ENCODE peak calls at places on chromosome 6, in six cellular contexts. O is GM06990, I is bronchial epithelial cell, N is brain microvascular endothelial cell, Q is heart left ventricle, K is fibroblast of lung. D is an unnamed sample. For H3K36me3, the result is how much of the 10 kb centered on the place peaks cover.

GRCh38 chr6:2448826-2449571 is 203.6 kb upstream of the GMDS start:
- DNase-seq in N (peak), I (peak), O (no peak), Q (no peak), K (peak), D (peak)

GRCh38 chr6:87870606-87871005 is 168.6 kb upstream of the AKIRIN2 start:
- DNase-seq in I (no peak), K (peak), N (no peak), O (no peak), Q (no peak), D (peak)

GRCh38 chr6:19465760-19466159 is 371.4 kb upstream of the ID4 start:
- DNase-seq in Q (no peak), N (peak), O (no peak), K (peak), I (peak), D (peak)

GRCh38 chr6:2498224-2498623 is 252.5 kb downstream of the MYLK4 start:
- DNase-seq in O (no peak), I (peak), N (no peak), K (peak), Q (no peak), D (peak)

GRCh38 chr6:143806282-143807102 is 36.6 kb upstream of the LTV1 start:
- DNase-seq in I (peak), N (peak), O (no peak), K (peak), Q (no peak), D (peak)

GRCh38 chr6:119145111-119145510 is 66.6 kb upstream of the FAM184A start:
- DNase-seq in O (no peak), K (no peak), N (no peak), I (no peak), Q (no peak), D (no peak)

GRCh38 chr6:137165375-137166246 is 7.8 kb downstream of the IL22RA2 start:
- DNase-seq in K (no peak), N (no peak), O (peak), Q (no peak), I (peak), D (peak)

GRCh38 chr6:80132942-80133517 is 26.6 kb downstream of the BCKDHB start:
- DNase-seq in O (no peak), I (peak), K (peak), Q (peak), N (peak), D (peak)

GRCh38 chr6:122008105-122009100 is 391.0 kb upstream of the HSF2 start:
- DNase-seq in I (no peak), Q (peak), O (no peak), K (peak), N (peak), D (peak)

GRCh38 chr6:107587402-107587801 is 97.5 kb downstream of the SOBP start:
- DNase-seq in I (no peak), Q (no peak), O (no peak), N (no peak), K (no peak), D (no peak)

GRCh38 chr6:137277971-137278602 is 58.9 kb upstream of the IFNGR1 start:
- DNase-seq in I (peak), Q (no peak), K (peak), O (no peak), N (peak), D (no peak)

GRCh38 chr6:125123468-125124249 is 29.9 kb upstream of the TPD52L1 start:
- DNase-seq in O (no peak), Q (no peak), K (no peak), I (no peak), N (no peak), D (no peak)

GRCh38 chr6:5361371-5361770 is 100.1 kb downstream of the FARS2 start:
- DNase-seq in O (no peak), N (no peak), Q (no peak), K (peak), I (peak), D (peak)

GRCh38 chr6:1625352-1625773 is 15.6 kb downstream of the FOXC1 start:
- DNase-seq in K (no peak), Q (no peak), I (peak), N (no peak), O (no peak), D (no peak)

GRCh38 chr6:55101157-55101556 is 73.2 kb upstream of the HCRTR2 start:
- DNase-seq in Q (no peak), N (no peak), K (no peak), O (no peak), I (no peak), D (no peak)

GRCh38 chr6:129672883-129673631 is 36.9 kb downstream of the ARHGAP18 start:
- DNase-seq in I (peak), Q (no peak), O (peak), K (peak), N (peak), D (no peak)

GRCh38 chr6:18138906-18139305 is 16.0 kb downstream of the TPMT start:
- DNase-seq in K (no peak), Q (no peak), O (no peak), N (no peak), I (no peak), D (no peak)
- H3K36me3 ChIP-seq in K (under half), Q (half or more), O (under half), N (under half), I (under half), D (under half)

DNA sequence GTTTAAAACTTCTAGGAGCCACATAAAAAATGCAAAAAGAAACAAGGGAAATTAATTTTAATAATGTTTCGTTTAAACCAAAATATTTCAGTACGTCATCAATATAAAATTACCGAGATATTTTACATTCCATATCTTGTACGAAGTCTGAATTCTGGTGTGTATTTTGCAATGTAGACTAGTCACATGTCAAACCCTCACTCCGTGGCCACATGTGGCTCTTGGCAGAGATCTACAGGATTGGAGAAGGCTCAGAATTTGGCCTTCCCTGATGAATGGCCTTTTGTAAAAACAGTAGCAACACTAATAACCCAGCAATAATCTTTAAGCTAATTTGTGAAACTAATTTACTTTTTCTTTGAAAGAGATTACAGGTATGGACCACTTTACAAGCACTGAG is 217.0 kb downstream of the PRL start:
- DNase-seq in O (no peak), Q (no peak), K (peak), I (no peak), N (peak), D (no peak)
- H3K36me3 ChIP-seq in O (under half), Q (under half), K (under half), I (under half), N (under half), D (under half)

GRCh38 chr6:12017263-12017662 is 5.2 kb downstream of the HIVEP1 start:
- DNase-seq in I (no peak), N (no peak), O (no peak), Q (no peak), K (no peak), D (no peak)

GRCh38 chr6:12024715-12025434 is 12.8 kb downstream of the HIVEP1 start:
- DNase-seq in I (peak), N (peak), K (peak), Q (no peak), O (no peak), D (no peak)

GRCh38 chr6:12017876-12018401 is 5.8 kb downstream of the HIVEP1 start:
- DNase-seq in K (no peak), Q (no peak), I (no peak), O (no peak), N (no peak), D (no peak)

GRCh38 chr6:12022903-12023522 is 10.9 kb downstream of the HIVEP1 start:
- DNase-seq in I (no peak), N (no peak), K (no peak), O (no peak), Q (no peak), D (no peak)

DNA sequence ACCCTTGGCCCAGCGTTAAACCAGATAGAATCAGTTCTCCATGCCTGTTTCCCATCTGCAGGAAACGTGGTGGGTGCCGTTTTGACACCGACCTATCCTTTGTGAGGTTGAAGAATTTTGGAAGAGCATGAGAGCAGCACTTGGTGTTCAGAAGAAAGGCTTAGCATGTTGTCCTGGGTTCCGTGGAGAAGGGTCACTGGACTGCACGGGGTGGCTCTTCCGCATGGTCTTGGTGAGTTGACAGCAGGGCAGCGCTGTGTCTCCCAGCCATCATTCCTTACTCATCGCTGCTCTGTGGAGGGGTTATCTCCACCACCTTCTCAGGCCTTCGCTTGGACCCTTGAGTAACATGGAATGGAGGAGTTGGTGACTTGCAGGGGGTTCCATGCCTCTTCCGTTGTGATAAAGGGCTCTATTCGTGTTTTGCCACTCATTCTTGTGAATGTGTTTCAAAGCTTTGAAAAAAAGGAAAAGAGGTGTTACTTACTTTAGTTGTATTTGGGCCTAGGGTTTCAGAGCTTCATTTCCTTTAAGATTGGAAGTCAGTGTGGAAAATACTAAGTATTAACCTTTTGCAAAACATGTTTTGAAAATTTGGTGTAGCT is 8.2 kb downstream of the HIVEP1 start:
- DNase-seq in Q (no peak), K (no peak), N (no peak), I (no peak), O (no peak), D (no peak)
- H3K36me3 ChIP-seq in Q (under half), K (under half), N (under half), I (under half), O (under half), D (under half)

GRCh38 chr6:563863-564262 is 93.0 kb downstream of the HUS1B start:
- DNase-seq in I (no peak), N (no peak), K (no peak), O (no peak), Q (no peak), D (no peak)

GRCh38 chr6:568085-568484 is 88.8 kb downstream of the HUS1B start:
- DNase-seq in K (no peak), O (no peak), N (no peak), I (no peak), Q (no peak), D (no peak)

GRCh38 chr6:558089-558488 is 98.8 kb downstream of the HUS1B start:
- DNase-seq in K (no peak), N (no peak), Q (no peak), O (no peak), I (no peak), D (peak)

GRCh38 chr6:558959-559358 is 97.9 kb downstream of the HUS1B start:
- DNase-seq in N (no peak), K (no peak), O (no peak), I (no peak), Q (no peak), D (no peak)

GRCh38 chr6:562052-562676 is 94.7 kb downstream of the HUS1B start:
- DNase-seq in O (no peak), I (no peak), K (no peak), Q (no peak), N (no peak), D (no peak)
- H3K36me3 ChIP-seq in O (under half), I (under half), K (under half), Q (half or more), N (under half), D (under half)

D was measured in cardiac muscle cell.